ENCODE peak calls at places on chromosomes 11 and 22, in eight cellular contexts. E is heart left ventricle, L is AG04450, Q is psoas muscle, H is H1, S is choroid plexus epithelial cell, P is A549, X is fibroblast of mammary gland. I is an unnamed sample.

GRCh38 chr11:45361551-45361950 is 75.4 kb upstream of the SYT13 start:
- DNase-seq in S (no peak), E (no peak), X (no peak), Q (no peak), L (no peak), P (no peak), H (no peak), I (no peak)

GRCh38 chr11:85889676-85890579 is 34.7 kb downstream of the CCDC83 start:
- DNase-seq in P (peak; percentile 36), H (no peak), L (no peak), X (peak; percentile 61), Q (no peak), E (no peak), S (peak; percentile 84), I (peak; percentile 32)

GRCh38 chr11:94557391-94557790 is 9.8 kb upstream of the PIWIL4 start:
- DNase-seq in S (peak; percentile 32), E (no peak), X (peak; percentile 24), Q (no peak), H (no peak), P (no peak), L (no peak), I (no peak)

GRCh38 chr11:28697920-28698827 is 590.0 kb downstream of the METTL15 start:
- DNase-seq in X (peak; percentile 61), P (peak; percentile 71), Q (peak; percentile 28), S (peak; percentile 71), L (no peak), H (peak; percentile 91), E (peak; percentile 50), I (no peak)

GRCh38 chr11:15189646-15190365 is 75.1 kb downstream of the INSC start:
- DNase-seq in L (no peak), P (no peak), E (no peak), X (peak; percentile 56), H (no peak), S (peak; percentile 62), Q (no peak), I (no peak)

GRCh38 chr11:70671083-70671482 is 272.8 kb downstream of the CTTN start:
- DNase-seq in H (no peak), S (no peak), E (no peak), P (no peak), X (no peak), L (no peak), Q (no peak), I (no peak)

GRCh38 chr11:73350908-73351636 is 25.1 kb upstream of the RELT start:
- DNase-seq in Q (no peak), X (peak; percentile 85), H (peak; percentile 63), E (peak; percentile 55), P (peak; percentile 73), S (peak; percentile 87), L (peak; percentile 57), I (peak; percentile 40)

GRCh38 chr22:49469896-49470740 is 357.6 kb downstream of the BRD1 start:
- DNase-seq in L (no peak), H (no peak), E (no peak), X (no peak), Q (no peak), S (no peak), P (no peak), I (no peak)

GRCh38 chr11:12831471-12832202 is 157.4 kb downstream of the TEAD1 start:
- DNase-seq in Q (no peak), X (no peak), L (no peak), P (no peak), S (no peak), E (no peak), H (no peak), I (no peak)

GRCh38 chr11:87030458-87031054 is 7.2 kb upstream of the TMEM135 start:
- DNase-seq in Q (no peak), S (peak; percentile 39), E (no peak), X (no peak), H (no peak), L (no peak), P (peak; percentile 6), I (no peak)

GRCh38 chr11:44566559-44566949 is 1.1 kb downstream of the CD82 start:
- DNase-seq in H (no peak), E (no peak), P (no peak), L (no peak), Q (no peak), X (no peak), S (no peak), I (no peak)

GRCh38 chr11:3193373-3194015 is 25.1 kb downstream of the MRGPRG start:
- DNase-seq in H (peak; percentile 47), L (no peak), X (no peak), E (no peak), P (no peak), S (no peak), Q (no peak), I (no peak)

GRCh38 chr22:43303751-43304150 is 39.4 kb downstream of the SCUBE1 start:
- DNase-seq in H (no peak), P (no peak), Q (no peak), E (no peak), X (no peak), L (no peak), S (no peak), I (no peak)

GRCh38 chr22:32407936-32408335 is 4.1 kb downstream of the RTCB start:
- DNase-seq in P (no peak), Q (no peak), H (no peak), X (no peak), L (no peak), E (no peak), S (no peak), I (no peak)

GRCh38 chr22:32409977-32410376 is 2.1 kb downstream of the RTCB start:
- DNase-seq in P (no peak), X (no peak), H (no peak), Q (no peak), S (no peak), L (no peak), E (no peak), I (no peak)

GRCh38 chr22:32411829-32412592 is at the start of gene RTCB:
- DNase-seq in S (peak; percentile 97), Q (peak; percentile 94), E (peak; percentile 96), H (peak; percentile 92), P (peak; percentile 89), X (peak; percentile 94), L (peak; percentile 90), I (peak; percentile 74)

GRCh38 chr22:32411388-32411787 is 659 bp downstream of the RTCB start:
- DNase-seq in Q (no peak), E (no peak), P (no peak), X (peak; percentile 23), H (no peak), L (no peak), S (peak; percentile 46), I (no peak)

GRCh38 chr22:32410459-32410858 is 1.6 kb downstream of the RTCB start:
- DNase-seq in X (no peak), H (no peak), P (no peak), Q (no peak), L (no peak), S (no peak), E (no peak), I (no peak)
- H3K4me3 ChIP-seq in X (peak overlapping the region; percentile 98), H (no peak overlapping the region), P (peak overlapping the region; percentile 74), Q (peak overlapping the region; percentile 84), L (peak overlapping the region; percentile 89), S (peak overlapping the region; percentile 92), E (peak overlapping the region; percentile 93), I (no peak overlapping the region)

GRCh38 chr11:253160-253885 is 16.5 kb downstream of the PSMD13 start:
- DNase-seq in L (no peak), P (no peak), Q (no peak), E (no peak), X (no peak), H (no peak), S (no peak), I (no peak)

GRCh38 chr11:252666-253065 is 15.9 kb downstream of the PSMD13 start:
- DNase-seq in L (no peak), Q (no peak), E (no peak), P (no peak), H (no peak), X (no peak), S (no peak), I (no peak)

GRCh38 chr11:250274-250673 is 13.5 kb downstream of the PSMD13 start:
- DNase-seq in L (no peak), H (peak; percentile 32), S (no peak), E (no peak), Q (no peak), X (no peak), P (no peak), I (no peak)

GRCh38 chr11:250740-251299 is 14.0 kb downstream of the PSMD13 start:
- DNase-seq in X (peak; percentile 59), Q (peak; percentile 50), E (peak; percentile 47), P (peak; percentile 63), H (peak; percentile 94), L (no peak), S (peak; percentile 78), I (no peak)

DNA sequence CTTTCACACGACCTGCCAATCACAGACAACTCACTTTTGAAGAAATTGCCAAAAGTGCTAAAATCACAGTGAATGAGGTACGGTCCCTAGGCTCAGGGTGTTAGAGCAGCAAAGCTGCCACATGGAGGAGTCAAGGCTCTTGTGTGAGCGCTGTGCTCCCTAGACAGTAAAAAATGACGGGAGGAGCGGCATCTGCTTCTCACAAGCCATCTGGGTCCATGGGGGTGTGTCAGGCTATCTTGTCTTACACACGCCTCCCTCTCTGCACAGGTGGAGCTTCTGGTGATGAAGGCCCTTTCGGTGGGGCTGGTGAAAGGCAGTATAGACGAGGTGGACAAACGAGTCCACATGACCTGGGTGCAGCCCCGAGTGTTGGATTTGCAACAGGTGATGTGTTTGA is 14.8 kb downstream of the PSMD13 start:
- DNase-seq in X (no peak), L (no peak), Q (no peak), E (no peak), S (peak; percentile 12), P (peak; percentile 23), H (no peak), I (no peak)
- TF ChIP-seq CTCF in X (no peak), L (no peak), Q (no peak), E (no peak), S (peak; percentile 23), P (no peak), H (no peak), I (no peak)

DNA sequence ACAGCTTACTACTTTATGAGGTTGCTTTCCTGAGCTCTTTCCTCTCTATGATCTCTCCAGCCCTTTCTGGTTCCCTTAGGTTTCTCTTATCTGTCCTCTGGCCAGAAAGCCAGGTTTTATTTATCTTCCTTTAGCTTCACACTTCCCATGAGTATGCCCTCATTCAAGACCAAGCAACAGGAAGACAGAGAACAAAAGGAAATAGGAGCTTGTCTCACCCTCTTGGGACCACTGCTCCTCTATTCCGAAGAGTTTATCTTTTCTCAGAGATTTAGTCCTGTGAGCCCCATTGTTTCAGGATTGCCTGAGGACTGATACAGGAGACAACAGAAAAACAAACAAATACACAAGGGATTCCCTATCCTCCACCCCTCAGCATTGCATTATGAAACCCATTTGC is 62.4 kb upstream of the CCDC179 start:
- DNase-seq in E (no peak), X (no peak), H (no peak), Q (no peak), S (no peak), L (no peak), P (no peak), I (no peak)
- H3K4me3 ChIP-seq in E (no peak overlapping the region), X (no peak overlapping the region), H (no peak overlapping the region), Q (no peak overlapping the region), S (no peak overlapping the region), L (no peak overlapping the region), P (no peak overlapping the region), I (no peak overlapping the region)

DNA sequence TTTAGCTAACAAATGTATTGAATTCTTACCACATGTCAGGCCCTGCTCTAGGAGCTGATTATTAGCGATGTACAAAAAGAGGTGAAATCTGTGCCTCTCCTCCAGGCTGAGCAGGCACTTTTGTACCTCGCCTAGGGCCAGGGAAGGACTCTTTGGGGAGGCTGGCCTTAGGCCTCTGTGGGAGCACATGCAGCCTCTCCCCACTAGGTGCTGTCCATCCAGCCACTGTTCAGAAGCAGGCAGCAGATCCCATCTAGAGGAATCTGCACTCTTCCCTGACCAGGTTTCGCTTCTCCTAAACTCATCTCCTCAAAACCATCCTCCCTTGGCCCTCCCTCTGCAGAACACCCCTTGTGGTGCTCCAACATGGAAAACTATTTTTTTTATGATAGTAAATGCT is 51.9 kb upstream of the WT1 start:
- DNase-seq in Q (no peak), H (no peak), L (no peak), E (no peak), S (peak; percentile 22), P (peak; percentile 39), X (no peak), I (no peak)
- TF ChIP-seq CTCF in Q (no peak), H (peak; percentile 55), L (peak; percentile 29), E (no peak), S (peak; percentile 59), P (no peak), X (no peak), I (peak; percentile 15)

I was measured in AG09309.